ENCODE peak calls at places on chromosomes 1 and 21, in six cellular contexts. P, S, Q, X, J and A are unnamed samples.

GRCh38 chr1:54220004-54220811 is 20.2 kb downstream of the MRPL37 start:
- DNase-seq in P (no peak), S (no peak), Q (no peak), X (peak; percentile 88), J (no peak), A (peak; percentile 70)

GRCh38 chr1:173127369-173128307 is 76.9 kb upstream of the TNFSF18 start:
- DNase-seq in P (no peak), S (no peak), Q (no peak), X (no peak), J (no peak), A (no peak)

GRCh38 chr1:94927405-94928175 is 680 bp upstream of the CNN3 start:
- DNase-seq in P (no peak), S (no peak), Q (no peak), X (no peak), J (no peak), A (peak; percentile 67)

GRCh38 chr1:42170779-42171621 is 6.5 kb upstream of the GUCA2A start:
- DNase-seq in P (no peak), S (no peak), Q (no peak), X (no peak), J (no peak), A (peak; percentile 78)

GRCh38 chr1:36350659-36351171 is 27.3 kb upstream of the EVA1B start:
- DNase-seq in P (no peak), S (no peak), Q (no peak), X (peak; percentile 84), J (peak; percentile 77), A (peak; percentile 66)

GRCh38 chr21:26962516-26963305 is 4.2 kb downstream of the ADAMTS5 start:
- DNase-seq in P (no peak), S (no peak), Q (no peak), X (no peak), J (no peak), A (no peak)

GRCh38 chr21:43939443-43940328 is 72.4 kb upstream of the TRAPPC10 start:
- DNase-seq in P (no peak), S (no peak), Q (no peak), X (no peak), J (no peak), A (no peak)

GRCh38 chr1:49050041-49050440 is 273.4 kb upstream of the BEND5 start:
- DNase-seq in P (no peak), S (no peak), Q (no peak), X (no peak), J (no peak), A (no peak)

GRCh38 chr1:212035123-212035834 is at the start of the genes DTL and INTS7:
- DNase-seq in P (peak; percentile 76), S (peak; percentile 99), Q (peak; percentile 100), X (peak; percentile 99), J (peak; percentile 99), A (peak; percentile 99)

GRCh38 chr1:169885207-169885606 is 8.5 kb downstream of the SCYL3 start:
- DNase-seq in P (no peak), S (no peak), Q (no peak), X (no peak), J (no peak), A (no peak)

GRCh38 chr1:18917071-18917799 is 14.9 kb upstream of the ALDH4A1 start:
- DNase-seq in P (no peak), S (no peak), Q (no peak), X (no peak), J (no peak), A (no peak)

GRCh38 chr1:20192364-20192763 is 6.0 kb upstream of the PLA2G2C start:
- DNase-seq in P (no peak), S (no peak), Q (no peak), X (no peak), J (no peak), A (no peak)

GRCh38 chr1:94321662-94322061 is 84.3 kb upstream of the ARHGAP29 start:
- DNase-seq in P (no peak), S (no peak), Q (no peak), X (no peak), J (no peak), A (no peak)

GRCh38 chr1:164771001-164771550 is 212.1 kb downstream of the PBX1 start:
- DNase-seq in P (no peak), S (no peak), Q (no peak), X (no peak), J (no peak), A (no peak)